ENCODE peak calls at places on chromosomes 12 and 14, in ten cellular contexts. E is uterus; F is pancreas; S is left ventricle myocardium inferior; L is HCT116; C is lung; Q is prostate gland; O is fibroblast of lung; B is neural progenitor cell; Y is CD8-positive, alpha-beta T cell. V is an unnamed sample.

GRCh38 chr14:22434901-22435565 is 154.0 kb downstream of the DAD1 start:
- DNase-seq in E (no peak), F (no peak), S (no peak), L (no peak), C (no peak), Q (no peak), O (no peak), B (no peak), Y (no peak), V (no peak)

GRCh38 chr12:65585648-65586420 is 238.4 kb upstream of the HMGA2 start:
- DNase-seq in E (no peak), F (no peak), S (no peak), L (no peak), C (no peak), Q (no peak), O (no peak), B (no peak), Y (no peak), V (no peak)

GRCh38 chr14:63939006-63939270 is 86.1 kb downstream of the SYNE2 start:
- DNase-seq in E (no peak), F (no peak), S (no peak), L (no peak), C (no peak), Q (no peak), O (no peak), B (no peak), Y (no peak), V (no peak)

GRCh38 chr14:61177279-61178225 is 103.6 kb downstream of the TMEM30B start:
- DNase-seq in E (no peak), F (no peak), S (no peak), L (peak; percentile 56), C (no peak), Q (peak; percentile 8), O (peak; percentile 62), B (no peak), Y (no peak), V (no peak)

GRCh38 chr12:63844391-63845341 is at the start of gene SRGAP1:
- DNase-seq in E (peak; percentile 72), F (peak; percentile 67), S (peak; percentile 75), L (no peak), C (peak; percentile 56), Q (peak; percentile 31), O (peak; percentile 86), B (peak; percentile 10), Y (no peak), V (no peak)

GRCh38 chr12:76920182-76921014 is 41.6 kb upstream of the CSRP2 start:
- DNase-seq in E (no peak), F (no peak), S (no peak), L (no peak), C (no peak), Q (no peak), O (no peak), B (no peak), Y (no peak), V (no peak)

GRCh38 chr12:6229224-6229748 is 29.1 kb downstream of the CD9 start:
- DNase-seq in E (peak; percentile 31), F (no peak), S (no peak), L (no peak), C (no peak), Q (peak; percentile 93), O (peak; percentile 58), B (no peak), Y (no peak), V (no peak)

GRCh38 chr14:93114068-93114710 is 1.5 kb downstream of the ITPK1 start:
- DNase-seq in E (no peak), F (no peak), S (no peak), L (no peak), C (no peak), Q (no peak), O (no peak), B (peak; percentile 26), Y (no peak), V (no peak)

DNA sequence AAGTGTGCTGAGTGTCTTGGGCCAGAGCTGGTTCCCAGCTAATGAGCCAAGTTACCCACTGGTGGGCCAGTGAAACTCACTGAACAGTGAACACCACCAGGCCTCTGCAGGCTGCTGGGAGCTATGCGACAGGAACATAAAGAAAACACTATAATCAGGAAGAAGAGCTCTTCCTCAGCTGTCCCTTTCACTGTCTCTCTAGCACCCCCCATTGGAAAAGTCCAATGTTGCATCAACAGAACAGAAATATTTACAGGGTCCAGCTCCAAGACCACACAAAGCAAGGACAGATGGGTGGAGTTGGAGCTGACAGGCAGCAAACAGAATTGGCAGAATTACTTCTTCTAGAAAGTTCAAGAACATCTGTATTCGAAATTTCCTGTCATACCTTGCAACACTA is 903.6 kb upstream of the TMEM132C start:
- DNase-seq in E (no peak), F (no peak), S (no peak), L (peak; percentile 22), C (no peak), Q (no peak), O (no peak), B (peak; percentile 61), Y (no peak), V (no peak)
- TF ChIP-seq CTCF in E (no peak), F (no peak), S (no peak), L (peak; percentile 23), C (no peak), Q (no peak), O (no peak), B (peak; percentile 64), Y (no peak), V (no peak)

DNA sequence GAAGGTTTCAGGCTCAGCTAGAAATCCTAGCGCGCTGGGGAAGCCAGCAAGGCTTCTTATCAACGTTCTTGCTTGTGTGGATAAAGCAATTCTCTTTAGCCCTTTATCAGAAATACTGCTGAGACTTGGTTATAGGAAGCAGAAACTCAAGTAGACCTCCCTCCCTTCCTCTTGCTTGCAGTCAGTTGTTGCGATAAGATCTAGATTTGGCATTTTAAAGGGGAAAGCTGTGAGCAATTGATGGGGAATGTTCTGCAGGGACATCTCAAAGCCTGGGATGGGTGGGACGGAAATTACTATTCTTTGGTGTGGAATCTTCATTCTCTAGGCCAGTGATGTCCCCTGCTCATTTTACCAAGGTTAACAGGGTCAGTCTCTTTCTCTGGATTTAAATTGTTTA is 76.4 kb upstream of the ANO4 start:
- DNase-seq in E (no peak), F (no peak), S (no peak), L (no peak), C (no peak), Q (no peak), O (peak; percentile 9), B (no peak), Y (no peak), V (no peak)
- H3K27ac ChIP-seq in E (no peak overlapping the region), F (no peak overlapping the region), S (no peak overlapping the region), L (no peak overlapping the region), C (no peak overlapping the region), Q (no peak overlapping the region), O (no peak overlapping the region), B (no peak overlapping the region), Y (no peak overlapping the region), V (no peak overlapping the region)

GRCh38 chr12:57515934-57516541 is 4.3 kb downstream of the DDIT3 start:
- DNase-seq in E (no peak), F (no peak), S (no peak), L (no peak), C (no peak), Q (no peak), O (peak; percentile 37), B (no peak), Y (no peak), V (no peak)

GRCh38 chr12:57518176-57518919 is 2.0 kb downstream of the DDIT3 start:
- DNase-seq in E (no peak), F (no peak), S (no peak), L (no peak), C (no peak), Q (no peak), O (no peak), B (no peak), Y (no peak), V (no peak)

GRCh38 chr12:57517187-57517586 is 3.1 kb downstream of the DDIT3 start:
- DNase-seq in E (no peak), F (no peak), S (no peak), L (no peak), C (no peak), Q (peak; percentile 29), O (peak; percentile 66), B (no peak), Y (no peak), V (no peak)

GRCh38 chr12:57515468-57515933 is 4.8 kb downstream of the DDIT3 start:
- DNase-seq in E (no peak), F (no peak), S (no peak), L (no peak), C (no peak), Q (no peak), O (no peak), B (no peak), Y (no peak), V (no peak)

DNA sequence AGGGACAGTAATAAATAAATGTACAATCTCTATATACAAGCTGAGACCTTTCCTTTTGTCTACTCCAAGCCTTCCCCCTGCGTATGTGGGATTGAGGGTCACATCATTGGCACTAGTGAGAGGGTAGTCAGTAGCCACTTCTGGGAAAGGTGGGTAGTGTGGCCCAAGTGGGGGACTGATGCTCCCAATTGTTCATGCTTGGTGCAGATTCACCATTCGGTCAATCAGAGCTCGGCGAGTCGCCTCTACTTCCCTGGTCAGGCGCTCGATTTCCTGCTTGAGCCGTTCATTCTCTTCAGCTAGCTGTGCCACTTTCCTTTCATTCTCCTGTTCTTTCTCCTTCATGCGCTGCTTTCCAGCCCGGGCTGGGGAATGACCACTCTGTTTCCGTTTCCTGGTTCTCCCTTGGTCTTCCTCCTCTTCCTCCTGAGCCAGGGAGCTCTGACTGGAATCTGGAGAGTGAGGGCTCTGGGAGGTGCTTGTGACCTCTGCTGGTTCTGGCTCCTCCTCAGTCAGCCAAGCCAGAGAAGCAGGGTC is 3.6 kb downstream of the DDIT3 start:
- DNase-seq in E (no peak), F (no peak), S (no peak), L (no peak), C (no peak), Q (no peak), O (no peak), B (no peak), Y (no peak), V (no peak)
- H3K36me3 ChIP-seq in E (no peaks in the 10 kb centered on the region), F (no peaks in the 10 kb centered on the region), S (peaks cover 64% of the 10 kb centered on the region), L (peaks cover 43% of the 10 kb centered on the region), C (peaks cover 46% of the 10 kb centered on the region), Q (peaks cover 3% of the 10 kb centered on the region), O (peaks cover 29% of the 10 kb centered on the region), B (peaks cover 10% of the 10 kb centered on the region), Y (peaks cover 52% of the 10 kb centered on the region), V (peaks cover 82% of the 10 kb centered on the region)

GRCh38 chr12:45121224-45121623 is 70.3 kb upstream of the DBX2 start:
- DNase-seq in E (no peak), F (no peak), S (no peak), L (no peak), C (no peak), Q (no peak), O (no peak), B (no peak), Y (no peak), V (no peak)

GRCh38 chr12:45125997-45126396 is 75.1 kb upstream of the DBX2 start:
- DNase-seq in E (no peak), F (no peak), S (no peak), L (no peak), C (no peak), Q (no peak), O (no peak), B (no peak), Y (no peak), V (no peak)

GRCh38 chr12:45122776-45123380 is 72.0 kb upstream of the DBX2 start:
- DNase-seq in E (no peak), F (no peak), S (no peak), L (peak; percentile 39), C (no peak), Q (no peak), O (peak; percentile 41), B (peak; percentile 52), Y (no peak), V (no peak)

GRCh38 chr12:45128637-45129036 is 77.7 kb upstream of the DBX2 start:
- DNase-seq in E (no peak), F (no peak), S (no peak), L (no peak), C (no peak), Q (no peak), O (no peak), B (no peak), Y (no peak), V (no peak)

DNA sequence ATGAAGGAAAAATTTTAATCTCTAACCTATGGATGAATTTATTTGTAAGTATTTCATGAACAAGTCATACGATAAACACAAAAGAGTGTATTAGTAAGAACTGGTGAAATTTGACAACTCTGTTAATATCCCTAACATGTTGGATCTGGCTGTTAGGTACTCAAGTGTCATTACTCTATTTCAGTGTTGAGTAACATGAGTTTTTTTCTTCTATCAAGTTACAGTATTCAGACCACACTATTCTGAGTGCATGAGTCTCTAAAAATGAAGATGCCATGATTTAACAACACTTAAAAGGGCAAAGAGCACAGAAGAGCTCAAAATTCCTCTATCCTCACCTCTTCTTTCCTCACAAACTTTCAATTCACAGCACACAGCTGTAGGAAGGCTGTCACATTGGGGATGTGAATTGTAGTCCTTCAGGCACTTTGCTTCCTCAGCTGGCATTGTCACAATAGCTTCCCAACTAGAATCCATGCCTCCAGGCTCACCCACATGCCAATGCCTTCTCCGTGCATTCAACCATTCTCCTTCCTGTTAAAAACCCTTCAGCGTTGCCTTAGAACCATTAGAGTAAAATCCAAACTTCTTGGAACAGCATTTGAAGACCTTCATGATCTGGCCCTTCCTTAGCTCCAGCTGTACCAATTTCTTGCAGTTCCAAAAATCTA is 73.7 kb upstream of the DBX2 start:
- DNase-seq in E (no peak), F (no peak), S (no peak), L (no peak), C (no peak), Q (no peak), O (no peak), B (peak; percentile 8), Y (no peak), V (no peak)
- TF ChIP-seq CTCF in E (no peak), F (no peak), S (no peak), L (no peak), C (no peak), Q (no peak), O (no peak), B (no peak), Y (no peak), V (no peak)